ENCODE peak calls at places on chromosomes 13 and 19, in five cellular contexts. O is gastrocnemius medialis, S is lower leg skin, X is astrocyte of the spinal cord, U is cardiac muscle cell. Q is an unnamed sample.

GRCh38 chr19:20664917-20665781 is 3.8 kb upstream of the ZNF626 start:
- DNase-seq in X (no peak), U (peak; percentile 57), O (no peak), S (no peak), Q (no peak)

GRCh38 chr13:73254827-73255226 is 196.0 kb downstream of the KLF5 start:
- DNase-seq in O (no peak), U (no peak), X (no peak), S (no peak), Q (no peak)

GRCh38 chr13:46553521-46553885 is 533 bp downstream of the LRCH1 start:
- DNase-seq in O (no peak), S (peak; percentile 29), X (no peak), U (no peak), Q (no peak)

GRCh38 chr13:102002271-102002670 is 399.6 kb downstream of the FGF14 start:
- DNase-seq in X (peak; percentile 35), S (no peak), U (no peak), O (no peak), Q (no peak)

GRCh38 chr19:8697671-8698432 is 743 bp downstream of the ACTL9 start:
- DNase-seq in S (no peak), U (no peak), O (no peak), X (no peak), Q (no peak)

GRCh38 chr19:50639121-50640112 is at the start of gene SYT3:
- DNase-seq in X (no peak), U (peak; percentile 69), O (no peak), S (no peak), Q (peak; percentile 24)

GRCh38 chr19:17504456-17504855 is 7.0 kb upstream of the PGLS start:
- DNase-seq in O (no peak), S (no peak), X (no peak), U (no peak), Q (no peak)

GRCh38 chr19:46951236-46951986 is 68.2 kb upstream of the NPAS1 start:
- DNase-seq in U (no peak), S (no peak), O (peak; percentile 17), X (no peak), Q (peak; percentile 76)

GRCh38 chr13:85266771-85267170 is 532.4 kb downstream of the SLITRK6 start:
- DNase-seq in U (no peak), S (no peak), X (no peak), O (no peak), Q (no peak)

GRCh38 chr13:34087791-34088190 is 269.8 kb downstream of the RFC3 start:
- DNase-seq in X (no peak), O (no peak), S (no peak), U (no peak), Q (no peak)

GRCh38 chr19:18086590-18087138 is at the start of gene IL12RB1:
- DNase-seq in X (no peak), S (no peak), U (no peak), O (no peak), Q (no peak)

GRCh38 chr13:27621116-27621365 is 651 bp upstream of the POLR1D start:
- DNase-seq in U (no peak), O (no peak), S (no peak), X (peak; percentile 63), Q (no peak)

GRCh38 chr19:6527893-6528543 is 2.8 kb upstream of the TNFSF9 start:
- DNase-seq in S (no peak), X (no peak), O (no peak), U (no peak), Q (no peak)

GRCh38 chr19:51294211-51294976 is 17.1 kb upstream of the IGLON5 start:
- DNase-seq in O (no peak), X (no peak), U (no peak), S (no peak), Q (no peak)

GRCh38 chr13:100594731-100595130 is 6.1 kb upstream of the GGACT start:
- DNase-seq in O (no peak), S (no peak), U (no peak), X (no peak), Q (no peak)
- TF ChIP-seq CTCF in O (no peak), S (no peak), U (peak; percentile 39), X (peak; percentile 24), Q (peak; percentile 3)

GRCh38 chr13:20405691-20406090 is 120.0 kb downstream of the CRYL1 start:
- DNase-seq in O (no peak), S (no peak), X (no peak), U (no peak), Q (no peak)
- H3K4me3 ChIP-seq in O (no peak overlapping the region), S (no peak overlapping the region), X (no peak overlapping the region), U (no peak overlapping the region), Q (no peak overlapping the region)

GRCh38 chr13:98822238-98822606 is 69.8 kb upstream of the SLC15A1 start:
- DNase-seq in X (no peak), U (peak; percentile 26), S (no peak), O (no peak), Q (peak; percentile 39)
- TF ChIP-seq CTCF in X (no peak), U (no peak), S (no peak), O (no peak), Q (no peak)

DNA sequence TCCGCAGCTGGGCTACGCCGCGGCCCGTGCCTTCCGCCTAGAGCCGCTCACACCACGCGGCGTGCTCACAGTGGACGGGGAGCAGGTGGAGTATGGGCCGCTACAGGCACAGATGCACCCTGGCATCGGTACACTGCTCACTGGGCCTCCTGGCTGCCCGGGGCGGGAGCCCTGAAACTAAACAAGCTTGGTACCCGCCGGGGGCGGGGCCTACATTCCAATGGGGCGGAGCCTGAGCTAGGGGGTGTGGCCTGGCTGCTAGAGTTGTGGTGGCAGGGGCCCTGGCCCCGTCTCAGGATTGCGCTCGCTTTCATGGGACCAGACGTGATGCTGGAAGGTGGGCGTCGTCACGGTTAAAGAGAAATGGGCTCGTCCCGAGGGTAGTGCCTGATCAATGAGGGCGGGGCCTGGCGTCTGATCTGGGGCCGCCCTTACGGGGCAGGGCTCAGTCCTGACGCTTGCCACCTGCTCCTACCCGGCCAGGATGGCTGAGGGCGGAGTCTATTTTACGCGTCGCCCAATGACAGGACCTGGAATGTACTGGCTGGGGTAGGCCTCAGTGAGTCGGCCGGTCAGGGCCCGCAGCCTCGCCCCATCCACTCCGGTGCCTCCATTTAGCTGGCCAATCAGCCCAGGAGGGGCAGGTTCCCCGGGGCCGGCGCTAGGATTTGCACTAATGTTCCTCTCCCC is 7.4 kb downstream of the DBP start:
- DNase-seq in U (peak; percentile 85), S (no peak), X (no peak), O (no peak), Q (no peak)
- H3K4me3 ChIP-seq in U (no peak overlapping the region), S (no peak overlapping the region), X (no peak overlapping the region), O (no peak overlapping the region), Q (no peak overlapping the region)

GRCh38 chr13:71316964-71317363 is 550.0 kb downstream of the DACH1 start:
- DNase-seq in O (no peak), U (no peak), S (no peak), X (no peak), Q (no peak)

DNA sequence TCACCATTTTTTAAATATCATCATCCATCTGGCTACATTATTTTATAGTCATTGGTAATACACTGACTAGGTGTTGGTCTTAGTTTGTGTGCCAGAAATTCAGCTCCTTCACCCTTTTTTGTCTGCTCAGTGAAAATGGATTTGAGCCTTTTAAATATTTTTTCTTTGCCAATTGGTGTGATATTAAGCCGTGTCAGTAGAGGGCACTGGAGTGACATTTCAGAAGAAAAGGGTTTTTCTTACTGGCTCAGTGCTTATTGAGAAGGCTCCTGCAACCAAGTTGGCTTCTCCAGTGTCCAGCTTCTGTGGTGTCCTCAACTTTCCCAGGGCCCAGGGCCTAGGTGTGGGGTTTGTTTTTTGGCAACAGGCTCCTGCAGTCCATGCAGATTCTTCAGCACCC is 546.6 kb downstream of the DACH1 start:
- DNase-seq in X (peak; percentile 6), O (no peak), S (no peak), U (peak; percentile 53), Q (peak; percentile 29)
- TF ChIP-seq CTCF in X (peak; percentile 41), O (no peak), S (no peak), U (peak; percentile 56), Q (peak; percentile 38)

DNA sequence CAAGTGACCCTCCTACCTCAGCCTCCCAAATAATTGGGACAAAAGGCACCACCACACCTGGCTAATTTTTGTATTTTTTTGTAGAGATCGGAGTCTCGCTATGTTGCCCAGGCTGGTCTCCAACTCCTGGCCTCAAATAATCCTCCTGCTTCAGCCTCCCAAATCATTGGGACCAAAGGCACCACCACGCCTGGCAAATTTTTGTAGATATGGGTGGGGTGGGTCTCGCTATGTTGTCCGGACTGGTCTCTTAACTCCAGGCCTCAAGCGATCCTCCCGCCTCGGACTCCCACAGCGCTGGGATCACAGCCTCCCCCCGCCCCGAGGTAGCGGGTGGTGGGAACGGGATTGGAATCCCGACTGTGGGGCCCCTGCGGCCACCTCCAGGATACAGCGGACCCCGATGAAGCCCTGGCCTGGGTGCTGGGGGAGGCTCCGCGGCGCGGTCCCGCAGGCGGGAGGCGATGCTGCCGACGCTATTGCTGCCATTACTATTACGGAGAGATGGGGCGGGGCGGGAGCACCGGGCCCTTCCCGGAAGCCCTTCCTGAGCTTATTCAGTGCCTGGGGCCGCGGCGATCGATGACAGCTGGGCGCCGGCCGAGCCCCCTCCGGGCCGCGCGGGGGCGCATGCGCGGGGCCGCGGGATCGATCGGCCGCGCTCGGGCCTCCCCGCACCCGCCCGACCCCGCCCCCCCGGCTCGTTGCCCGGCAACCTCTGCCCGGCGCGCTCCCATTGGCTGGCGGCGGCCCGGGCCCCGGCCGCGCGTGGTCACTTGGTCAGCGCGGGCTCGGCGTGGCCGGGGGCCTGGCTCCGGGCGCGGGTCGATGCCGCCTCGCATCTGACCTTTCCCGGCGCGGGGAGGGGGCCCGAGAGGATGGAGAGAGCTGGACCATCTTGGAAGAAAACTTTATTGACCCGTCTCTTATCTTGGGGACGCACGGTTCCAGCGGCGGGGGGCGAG is 27.9 kb upstream of the ONECUT3 start:
- DNase-seq in O (no peak), X (peak; percentile 35), S (no peak), U (peak; percentile 65), Q (peak; percentile 51)
- H3K4me3 ChIP-seq in O (peak overlapping the region; percentile 31), X (peak overlapping the region; percentile 50), S (no peak overlapping the region), U (peak overlapping the region; percentile 63), Q (peak overlapping the region; percentile 55)

GRCh38 chr13:111929036-111929616 is 137.8 kb upstream of the SOX1 start:
- DNase-seq in O (no peak), S (no peak), U (no peak), X (no peak), Q (no peak)
- TF ChIP-seq CTCF in O (no peak), S (no peak), U (no peak), X (no peak), Q (no peak)

DNA sequence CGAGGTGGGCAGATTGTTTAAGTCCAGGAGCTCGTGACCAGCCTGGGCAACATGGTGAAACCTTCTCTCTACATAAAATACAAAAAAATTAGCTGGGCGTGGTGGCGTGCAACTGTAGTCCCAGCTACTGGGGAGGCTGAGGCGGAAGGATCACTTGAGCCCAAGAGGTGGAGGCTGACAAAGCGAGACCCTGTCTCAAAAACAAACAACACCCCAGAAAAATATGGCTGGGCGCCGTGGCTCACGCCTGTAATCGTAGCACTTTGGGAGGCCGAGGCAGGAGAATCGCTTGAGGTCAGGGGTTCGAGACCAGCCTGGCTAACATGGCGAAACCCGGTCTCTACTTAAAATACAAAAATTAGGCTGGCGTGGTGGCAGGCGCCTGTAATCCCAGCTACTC is 3.4 kb upstream of the HNRNPL start:
- DNase-seq in O (no peak), U (no peak), X (no peak), S (no peak), Q (no peak)
- H3K4me3 ChIP-seq in O (no peak overlapping the region), U (peak overlapping the region; percentile 95), X (peak overlapping the region; percentile 76), S (no peak overlapping the region), Q (peak overlapping the region; percentile 86)